ENCODE peak calls at places on chromosomes 5 and 9, in five cellular contexts. N is neuronal stem cell, L is GM23248, X is OCI-LY7, C is A549. B is an unnamed sample.

GRCh38 chr9:130110166-130110565 is 56.5 kb downstream of the GPR107 start:
- DNase-seq in C (no peak), N (no peak), L (no peak), X (no peak), B (peak)

GRCh38 chr5:154779105-154779504 is 23.9 kb downstream of the LARP1 start:
- DNase-seq in N (no peak), L (peak), X (no peak), C (peak), B (no peak)

GRCh38 chr5:77356740-77357139 is 135.4 kb downstream of the WDR41 start:
- DNase-seq in X (no peak), C (no peak), N (no peak), L (peak), B (peak)

GRCh38 chr9:96441798-96442445 is 8.0 kb upstream of the HABP4 start:
- DNase-seq in L (peak), N (no peak), X (peak), C (no peak), B (peak)

GRCh38 chr9:84597131-84597530 is 72.4 kb upstream of the NTRK2 start:
- DNase-seq in N (no peak), C (no peak), L (no peak), X (no peak), B (no peak)

GRCh38 chr9:85158512-85158911 is 489.0 kb downstream of the NTRK2 start:
- DNase-seq in X (no peak), N (no peak), C (no peak), L (no peak), B (peak)

GRCh38 chr9:96062051-96062450 is 186.6 kb downstream of the ERCC6L2 start:
- DNase-seq in N (no peak), L (no peak), C (no peak), X (no peak), B (no peak)

GRCh38 chr9:38342096-38342495 is 50.4 kb upstream of the ALDH1B1 start:
- DNase-seq in X (no peak), L (peak), N (no peak), C (no peak), B (no peak)

GRCh38 chr9:78122631-78123030 is 91.0 kb upstream of the GNAQ start:
- DNase-seq in X (no peak), C (no peak), N (no peak), L (peak), B (no peak)

GRCh38 chr9:27425827-27426716 is 98.0 kb upstream of the IFNK start:
- DNase-seq in C (no peak), N (no peak), X (no peak), L (no peak), B (no peak)

GRCh38 chr9:78437721-78438610 is 141.0 kb downstream of the PSAT1 start:
- DNase-seq in C (no peak), L (no peak), N (peak), X (no peak), B (peak)

GRCh38 chr5:10607023-10607665 is 43.3 kb downstream of the ANKRD33B start:
- DNase-seq in C (no peak), N (no peak), L (no peak), X (peak), B (no peak)

GRCh38 chr9:114283551-114284111 is 39.3 kb upstream of the ORM1 start:
- DNase-seq in N (no peak), X (no peak), L (no peak), C (no peak), B (no peak)

GRCh38 chr5:74542477-74542876 is 98.1 kb downstream of the ENC1 start:
- DNase-seq in L (peak), X (no peak), N (no peak), C (no peak), B (peak)

GRCh38 chr5:151509231-151509630 is 61.8 kb downstream of the SLC36A1 start:
- DNase-seq in N (no peak), C (no peak), X (no peak), L (no peak), B (no peak)

GRCh38 chr9:124453586-124454191 is 3.4 kb downstream of the ADGRD2 start:
- DNase-seq in N (no peak), X (no peak), C (peak), L (no peak), B (peak)

GRCh38 chr5:146825033-146825432 is 53.5 kb downstream of the PPP2R2B start:
- DNase-seq in X (no peak), L (peak), C (no peak), N (peak), B (peak)

GRCh38 chr5:159003045-159004030 is 96.4 kb downstream of the EBF1 start:
- DNase-seq in X (no peak), L (peak), N (no peak), C (peak), B (no peak)

GRCh38 chr9:7613931-7614330 is 185.6 kb downstream of the DMAC1 start:
- DNase-seq in L (peak), N (no peak), C (no peak), X (no peak), B (peak)

GRCh38 chr5:1415626-1416360 is 29.4 kb downstream of the SLC6A3 start:
- DNase-seq in L (no peak), X (no peak), N (no peak), C (no peak), B (no peak)

GRCh38 chr9:4228606-4229005 is 71.3 kb downstream of the GLIS3 start:
- DNase-seq in C (no peak), X (no peak), N (no peak), L (peak), B (peak)

GRCh38 chr9:31730398-31730797 is 654.0 kb upstream of the ACO1 start:
- DNase-seq in C (no peak), N (no peak), L (no peak), X (no peak), B (no peak)

GRCh38 chr5:141521244-141521781 is 32.4 kb downstream of the PCDHGC5 start:
- DNase-seq in X (no peak), N (peak), L (peak), C (peak), B (peak)

GRCh38 chr9:120616961-120617636 is 37.1 kb upstream of the CDK5RAP2 start:
- DNase-seq in N (no peak), C (no peak), L (peak), X (no peak), B (no peak)

GRCh38 chr9:120621941-120622340 is 42.0 kb upstream of the CDK5RAP2 start:
- DNase-seq in X (no peak), L (no peak), N (no peak), C (no peak), B (no peak)

GRCh38 chr9:120622790-120623189 is 42.8 kb upstream of the CDK5RAP2 start:
- DNase-seq in C (no peak), N (no peak), L (no peak), X (no peak), B (no peak)

GRCh38 chr9:120619751-120620655 is 40.0 kb upstream of the CDK5RAP2 start:
- DNase-seq in C (peak), L (peak), X (peak), N (peak), B (peak)

DNA sequence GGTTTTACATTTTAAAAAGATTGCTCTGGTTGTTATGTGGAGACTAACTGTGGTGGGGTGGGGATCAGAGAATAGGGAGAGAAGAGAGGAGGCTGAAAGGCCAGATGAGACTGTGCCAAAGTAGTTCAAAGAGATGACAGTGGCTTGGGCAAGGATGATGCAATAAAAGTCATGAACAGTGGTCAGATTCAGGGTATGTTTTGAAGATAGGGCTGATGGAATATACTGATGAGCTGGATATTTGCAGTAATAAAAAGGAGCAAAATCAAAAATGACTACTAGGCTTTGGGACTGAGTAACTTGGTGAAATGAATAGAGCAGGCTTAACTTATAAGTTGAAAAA is 37.6 kb upstream of the CDK5RAP2 start:
- DNase-seq in C (no peak), L (peak), X (no peak), N (no peak), B (no peak)
- H3K4me2 ChIP-seq in C (peak), L (peak), X (no peak), N (no peak), B (no peak)

GRCh38 chr9:14342746-14343145 is 28.8 kb upstream of the NFIB start:
- DNase-seq in C (no peak), X (no peak), L (no peak), N (no peak), B (no peak)

GRCh38 chr9:14343236-14343947 is 29.5 kb upstream of the NFIB start:
- DNase-seq in L (no peak), C (no peak), N (no peak), X (no peak), B (no peak)

GRCh38 chr9:14344846-14345585 is 31.1 kb upstream of the NFIB start:
- DNase-seq in C (no peak), L (no peak), X (no peak), N (no peak), B (peak)

GRCh38 chr9:14345586-14346237 is 31.8 kb upstream of the NFIB start:
- DNase-seq in L (no peak), N (no peak), C (no peak), X (no peak), B (no peak)

GRCh38 chr9:14343948-14344547 is 30.1 kb upstream of the NFIB start:
- DNase-seq in X (no peak), N (no peak), C (no peak), L (no peak), B (no peak)
- H3K27ac ChIP-seq in X (no peak), N (no peak), C (no peak), L (no peak), B (no peak)

DNA sequence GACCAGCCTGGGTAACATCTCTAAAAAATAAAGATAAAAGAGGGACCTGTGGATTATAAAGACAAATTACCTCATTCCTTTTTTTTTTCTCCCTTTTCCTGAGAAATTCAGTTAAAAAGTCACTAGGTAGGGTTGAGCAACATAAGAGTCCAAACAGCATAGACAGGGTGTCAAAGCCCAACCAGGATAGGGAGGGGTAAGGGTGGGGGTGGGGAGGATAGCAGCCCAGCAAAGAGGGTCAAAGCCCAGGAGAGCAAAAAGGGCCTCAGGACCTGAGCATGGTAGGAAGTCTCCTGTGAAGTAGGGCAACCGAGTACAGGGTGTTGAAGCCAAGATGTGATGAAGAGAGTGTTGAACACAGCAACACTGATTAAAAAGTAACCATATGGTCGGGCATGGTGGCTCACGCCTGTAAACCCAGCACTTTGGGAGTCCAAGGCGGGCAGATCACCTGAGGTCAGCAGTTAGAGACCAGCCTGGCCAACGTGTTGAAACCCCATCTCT is 5.7 kb upstream of the B4GALT1 start:
- DNase-seq in N (no peak), L (no peak), X (no peak), C (no peak), B (no peak)
- H3K4me3 ChIP-seq in N (no peak), L (no peak), X (no peak), C (no peak), B (no peak)

GRCh38 chr9:82673201-82673600 is 389.7 kb downstream of the RASEF start:
- DNase-seq in C (no peak), L (no peak), N (no peak), X (no peak), B (no peak)
- H3K4me2 ChIP-seq in C (no peak), L (no peak), N (no peak), X (no peak), B (no peak)

DNA sequence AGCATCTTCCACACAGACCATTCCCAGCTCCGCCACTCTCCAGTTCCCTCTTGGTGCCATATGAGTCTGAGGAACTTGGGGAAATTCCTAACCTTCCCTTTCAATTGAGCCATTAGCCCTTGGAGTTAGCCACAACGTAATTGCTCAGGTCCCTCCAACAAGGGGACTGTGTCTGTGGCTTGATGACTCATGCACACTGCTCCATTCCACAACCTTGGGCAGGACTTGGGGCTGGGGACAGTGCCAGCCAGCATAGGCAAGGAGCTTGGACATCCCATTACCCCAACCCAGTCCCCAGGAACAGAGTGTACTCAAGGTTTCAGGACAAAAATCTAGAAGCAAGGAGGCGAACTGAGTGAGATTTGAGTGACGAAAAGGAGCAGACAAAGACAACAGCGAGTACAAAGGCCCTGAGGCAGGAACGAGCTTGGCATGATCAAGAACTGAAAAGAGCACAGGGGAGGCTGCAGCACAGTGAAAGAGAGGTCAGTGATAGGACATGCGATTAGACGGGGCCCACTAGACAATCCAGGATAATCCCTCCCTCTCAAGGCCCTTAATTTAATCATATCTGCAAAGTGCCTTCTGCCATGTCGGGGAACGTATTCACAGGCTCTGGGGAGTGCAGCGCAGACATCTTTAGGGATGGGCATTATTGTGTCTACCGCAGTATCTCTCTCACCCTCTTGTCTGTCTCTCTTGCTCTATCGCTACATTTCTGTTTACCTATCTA is 16.0 kb upstream of the JADE2 start:
- DNase-seq in L (peak), X (no peak), N (no peak), C (no peak), B (peak)
- H3K27ac ChIP-seq in L (no peak), X (no peak), N (no peak), C (peak), B (no peak)

DNA sequence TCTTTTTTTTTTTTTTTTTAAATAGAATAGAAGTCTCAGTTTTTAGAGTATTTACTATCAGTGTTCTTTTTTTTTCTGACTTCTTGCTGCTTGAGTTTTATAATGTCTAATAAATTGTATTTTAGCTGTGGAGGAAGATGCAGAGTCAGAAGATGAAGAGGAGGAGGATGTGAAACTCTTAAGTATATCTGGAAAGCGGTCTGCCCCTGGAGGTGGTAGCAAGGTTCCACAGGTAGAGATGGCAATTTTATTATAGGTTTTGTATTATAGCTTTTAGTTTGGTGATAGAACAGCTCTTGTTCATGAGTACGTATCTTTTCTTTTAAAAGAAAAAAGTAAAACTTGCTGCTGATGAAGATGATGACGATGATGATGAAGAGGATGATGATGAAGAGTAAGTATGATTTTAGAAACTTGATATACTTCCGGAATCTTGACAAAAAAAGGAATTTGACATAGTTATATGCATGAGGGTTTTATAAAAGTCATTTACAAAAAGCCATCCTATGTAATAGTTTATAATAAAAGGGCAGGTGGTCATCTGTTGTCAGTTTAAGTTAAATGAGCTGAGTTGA is 5.0 kb downstream of the NPM1 start:
- DNase-seq in X (no peak), L (no peak), C (no peak), N (no peak), B (no peak)
- H3K4me3 ChIP-seq in X (peak), L (no peak), C (peak), N (no peak), B (no peak)

GRCh38 chr5:81782811-81783210 is 31.9 kb upstream of the SSBP2 start:
- DNase-seq in L (peak), C (no peak), N (no peak), X (no peak), B (no peak)
- H3K4me2 ChIP-seq in L (peak), C (no peak), N (no peak), X (no peak), B (no peak)

GRCh38 chr9:71767421-71768321 is 642 bp downstream of the CEMIP2 start:
- DNase-seq in X (no peak), C (no peak), N (peak), L (peak), B (peak)

GRCh38 chr9:71766663-71767062 is 1.6 kb downstream of the CEMIP2 start:
- DNase-seq in N (no peak), L (no peak), C (no peak), X (no peak), B (no peak)

GRCh38 chr9:71769175-71770165 is 1.2 kb upstream of the CEMIP2 start:
- DNase-seq in N (no peak), X (peak), L (peak), C (peak), B (peak)

GRCh38 chr9:71765693-71766092 is 2.6 kb downstream of the CEMIP2 start:
- DNase-seq in C (no peak), L (peak), N (no peak), X (no peak), B (no peak)

DNA sequence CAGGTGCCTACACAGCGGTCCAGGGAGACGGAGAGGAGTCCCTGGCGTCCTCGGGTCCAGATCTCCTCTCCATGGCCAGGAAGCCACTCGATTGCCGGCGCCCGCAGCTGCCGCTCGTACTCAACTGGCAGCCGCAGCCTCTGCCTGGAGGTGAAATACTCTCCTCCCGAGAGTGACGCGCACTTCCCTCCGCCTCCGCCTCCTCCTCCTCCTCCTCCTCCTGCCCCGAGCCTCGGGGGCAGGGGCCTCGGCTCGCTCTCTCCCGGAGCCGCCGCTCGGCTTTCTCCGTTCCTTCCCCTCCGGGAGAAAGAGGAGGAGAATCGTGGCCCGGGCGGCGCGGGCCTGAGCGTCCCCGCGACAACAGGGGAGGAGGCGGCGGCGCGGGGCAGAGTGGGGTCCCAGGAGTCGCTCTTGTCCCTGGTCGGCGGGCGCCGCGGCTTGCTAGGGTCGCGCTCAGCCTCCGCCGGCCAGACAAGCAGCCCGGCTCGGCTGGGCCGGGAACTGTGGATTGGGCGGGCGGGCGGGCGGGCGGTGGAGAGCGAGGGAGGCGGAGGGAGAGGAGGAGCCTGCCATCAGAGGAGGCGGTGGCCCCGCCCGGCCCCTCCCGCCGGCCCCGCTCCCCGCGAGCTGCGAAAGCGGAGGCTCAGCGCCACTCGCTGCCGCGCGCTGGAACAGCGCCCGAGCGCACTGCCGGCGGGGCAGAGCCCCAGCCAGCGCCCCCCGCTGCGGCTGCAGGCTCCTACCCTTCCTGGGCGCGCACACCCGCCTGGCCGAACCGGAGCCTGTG is at the start of gene CEMIP2:
- DNase-seq in C (peak), L (peak), N (peak), X (peak), B (peak)
- H3K27ac ChIP-seq in C (peak), L (peak), N (peak), X (no peak), B (peak)

GRCh38 chr5:39869396-39869795 is 444.6 kb upstream of the DAB2 start:
- DNase-seq in X (no peak), C (no peak), N (no peak), L (no peak), B (no peak)

GRCh38 chr5:39867923-39868322 is 443.1 kb upstream of the DAB2 start:
- DNase-seq in X (no peak), N (no peak), L (no peak), C (no peak), B (no peak)

DNA sequence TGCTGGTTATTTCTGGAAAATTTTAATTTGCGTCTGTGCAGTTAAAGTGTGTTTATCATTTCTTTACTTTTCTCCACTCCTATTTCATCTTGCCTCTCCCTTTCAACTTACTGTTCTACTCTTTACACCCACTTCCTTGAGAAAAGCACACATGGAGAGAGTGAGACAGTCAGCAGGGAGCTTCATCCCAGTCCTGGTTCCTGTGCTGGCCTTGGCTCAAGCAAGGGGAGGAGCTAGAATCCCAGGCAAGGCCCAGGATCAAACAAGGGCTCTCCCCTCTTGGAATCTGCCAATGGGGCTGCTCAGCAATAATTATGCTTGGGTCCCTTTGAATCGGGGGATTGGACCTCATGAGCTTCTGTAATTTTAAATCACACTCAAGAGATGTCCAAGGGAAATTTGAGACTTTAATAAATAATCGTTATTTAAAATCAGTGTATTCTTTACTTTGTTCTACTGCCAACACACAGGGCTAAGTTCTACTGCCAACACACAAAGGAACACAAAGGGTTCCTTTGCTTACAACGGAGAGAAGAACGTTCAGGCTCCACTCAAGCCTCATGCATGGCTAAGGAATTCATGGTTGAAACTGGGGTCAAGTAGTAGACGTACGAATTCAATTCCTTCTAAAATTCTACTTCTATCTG is 439.3 kb upstream of the DAB2 start:
- DNase-seq in N (no peak), X (no peak), C (no peak), L (no peak), B (peak)
- H3K4me3 ChIP-seq in N (no peak), X (no peak), C (no peak), L (no peak), B (no peak)

B was measured in mesendoderm.